ENCODE peak calls at places on chromosome 5, in ten cellular contexts. C is left ventricle myocardium inferior; T is mucosa of descending colon; X is heart left ventricle; Z is MG63; K is MM.1S; J is SJSA1; G is heart right ventricle; Y is CD8-positive, alpha-beta T cell; E is breast epithelium. U is an unnamed sample.

GRCh38 chr5:137622850-137623249 is 113.0 kb downstream of the KLHL3 start:
- DNase-seq in C (peak; percentile 80), T (no peak), X (peak; percentile 83), Z (peak; percentile 45), K (no peak), J (no peak), G (peak; percentile 70), Y (no peak), E (peak; percentile 72), U (no peak)

GRCh38 chr5:95113489-95113888 is 171.4 kb downstream of the MCTP1 start:
- DNase-seq in C (no peak), T (no peak), X (no peak), Z (no peak), K (no peak), J (peak; percentile 87), G (no peak), Y (no peak), E (no peak), U (no peak)

GRCh38 chr5:86579502-86579901 is 38.2 kb upstream of the COX7C start:
- DNase-seq in C (no peak), T (no peak), X (no peak), Z (no peak), K (no peak), J (no peak), G (no peak), Y (no peak), E (no peak), U (no peak)

GRCh38 chr5:129096382-129096991 is 1.9 kb downstream of the ISOC1 start:
- DNase-seq in C (no peak), T (no peak), X (no peak), Z (no peak), K (no peak), J (no peak), G (no peak), Y (no peak), E (no peak), U (no peak)

GRCh38 chr5:151480859-151481258 is 33.5 kb downstream of the SLC36A1 start:
- DNase-seq in C (no peak), T (no peak), X (no peak), Z (peak; percentile 70), K (no peak), J (no peak), G (no peak), Y (no peak), E (no peak), U (no peak)

GRCh38 chr5:87872986-87873385 is 395.7 kb downstream of the TMEM161B start:
- DNase-seq in C (no peak), T (no peak), X (no peak), Z (no peak), K (no peak), J (no peak), G (no peak), Y (no peak), E (no peak), U (no peak)

GRCh38 chr5:180611140-180611850 is 20.0 kb upstream of the SCGB3A1 start:
- DNase-seq in C (no peak), T (no peak), X (no peak), Z (no peak), K (no peak), J (no peak), G (peak; percentile 6), Y (no peak), E (no peak), U (no peak)

GRCh38 chr5:84379749-84380148 is 4.9 kb downstream of the EDIL3 start:
- DNase-seq in C (no peak), T (no peak), X (no peak), Z (no peak), K (no peak), J (peak; percentile 38), G (no peak), Y (no peak), E (no peak), U (no peak)

GRCh38 chr5:74241751-74242140 is 398.8 kb downstream of the ENC1 start:
- DNase-seq in C (no peak), T (no peak), X (no peak), Z (peak; percentile 14), K (peak; percentile 65), J (no peak), G (no peak), Y (no peak), E (no peak), U (no peak)

GRCh38 chr5:143693691-143694252 is 118.2 kb upstream of the HMHB1 start:
- DNase-seq in C (no peak), T (no peak), X (no peak), Z (no peak), K (peak; percentile 41), J (no peak), G (no peak), Y (no peak), E (no peak), U (no peak)

GRCh38 chr5:52787600-52788504 is at the start of the genes ITGA1 and PELO:
- DNase-seq in C (peak; percentile 67), T (peak; percentile 85), X (peak; percentile 78), Z (peak; percentile 76), K (peak; percentile 45), J (peak; percentile 90), G (peak; percentile 72), Y (peak; percentile 54), E (peak; percentile 61), U (peak; percentile 32)

GRCh38 chr5:100609594-100609993 is 74.4 kb downstream of the FAM174A start:
- DNase-seq in C (no peak), T (no peak), X (no peak), Z (no peak), K (no peak), J (no peak), G (no peak), Y (no peak), E (no peak), U (no peak)

GRCh38 chr5:150630459-150631325 is 9.8 kb upstream of the SYNPO start:
- DNase-seq in C (peak; percentile 85), T (no peak), X (peak; percentile 85), Z (no peak), K (no peak), J (no peak), G (peak; percentile 80), Y (no peak), E (peak; percentile 53), U (no peak)

GRCh38 chr5:73709536-73710129 is 83.6 kb downstream of the ARHGEF28 start:
- DNase-seq in C (no peak), T (no peak), X (no peak), Z (peak; percentile 41), K (no peak), J (no peak), G (no peak), Y (no peak), E (no peak), U (no peak)

GRCh38 chr5:62460578-62460983 is 48.0 kb downstream of the IPO11 start:
- DNase-seq in C (no peak), T (no peak), X (no peak), Z (no peak), K (peak; percentile 81), J (peak; percentile 22), G (no peak), Y (no peak), E (no peak), U (no peak)

GRCh38 chr5:78320461-78320860 is 26.0 kb upstream of the AP3B1 start:
- DNase-seq in C (no peak), T (no peak), X (no peak), Z (no peak), K (peak; percentile 25), J (no peak), G (no peak), Y (no peak), E (no peak), U (no peak)

DNA sequence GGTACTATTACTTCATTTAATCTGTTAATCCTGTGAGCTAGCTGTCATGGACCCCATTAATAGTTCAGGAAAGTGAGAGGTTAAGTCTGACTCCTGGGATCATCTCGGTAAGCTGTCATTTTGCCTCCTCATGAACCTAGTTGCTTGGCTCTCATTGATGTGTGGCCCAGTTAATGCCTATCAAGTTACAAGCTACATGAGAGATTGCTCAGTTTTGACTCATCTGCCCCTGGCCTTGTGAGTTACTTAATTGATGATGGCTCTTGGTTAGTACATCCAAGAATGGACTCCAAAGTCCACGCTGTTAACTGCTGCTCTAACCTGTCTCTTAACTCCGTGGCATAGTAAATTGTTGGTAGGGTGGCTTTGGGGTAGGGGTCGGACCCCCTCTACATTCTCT is 23.9 kb downstream of the LARP1 start:
- DNase-seq in C (no peak), T (no peak), X (no peak), Z (peak; percentile 80), K (no peak), J (no peak), G (no peak), Y (no peak), E (no peak), U (no peak)
- H3K9me3 ChIP-seq in C (no peaks in the 10 kb centered on the region), T (no peaks in the 10 kb centered on the region), X (no peaks in the 10 kb centered on the region), Z (no peaks in the 10 kb centered on the region), K (no peaks in the 10 kb centered on the region), J (no peaks in the 10 kb centered on the region), G (no peaks in the 10 kb centered on the region), Y (no peaks in the 10 kb centered on the region), E (no peaks in the 10 kb centered on the region), U (no peaks in the 10 kb centered on the region)

DNA sequence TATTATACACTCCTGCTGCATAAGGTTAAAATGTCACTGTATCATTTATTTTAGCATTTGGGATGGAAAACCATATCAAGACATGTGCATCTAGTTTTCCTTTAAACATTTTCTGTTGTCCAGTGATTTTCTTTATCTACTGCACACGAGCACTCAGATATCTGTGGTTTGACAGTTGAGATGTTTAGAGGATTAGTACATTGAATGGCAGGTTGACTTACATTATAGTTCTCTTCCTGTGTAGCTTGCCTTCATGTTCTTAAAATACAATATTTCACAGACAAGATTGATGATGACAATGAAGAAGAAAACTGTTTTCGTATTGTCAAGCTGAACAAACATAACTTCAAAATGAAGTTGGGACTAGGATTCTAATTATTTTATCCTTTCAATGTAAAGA is 2378.4 kb upstream of the WWC1 start:
- DNase-seq in C (no peak), T (no peak), X (no peak), Z (no peak), K (no peak), J (no peak), G (no peak), Y (no peak), E (no peak), U (no peak)
- H3K9me3 ChIP-seq in C (peaks cover 7% of the 10 kb centered on the region), T (peaks cover 12% of the 10 kb centered on the region), X (peaks cover 4% of the 10 kb centered on the region), Z (peaks cover 5% of the 10 kb centered on the region), K (no peaks in the 10 kb centered on the region), J (peaks cover 5% of the 10 kb centered on the region), G (no peaks in the 10 kb centered on the region), Y (no peaks in the 10 kb centered on the region), E (no peaks in the 10 kb centered on the region), U (no peaks in the 10 kb centered on the region)

GRCh38 chr5:158609729-158610128 is 490.0 kb downstream of the EBF1 start:
- DNase-seq in C (no peak), T (no peak), X (no peak), Z (peak; percentile 75), K (no peak), J (no peak), G (no peak), Y (no peak), E (no peak), U (no peak)
- H3K9me3 ChIP-seq in C (no peaks in the 10 kb centered on the region), T (no peaks in the 10 kb centered on the region), X (no peaks in the 10 kb centered on the region), Z (no peaks in the 10 kb centered on the region), K (no peaks in the 10 kb centered on the region), J (no peaks in the 10 kb centered on the region), G (no peaks in the 10 kb centered on the region), Y (no peaks in the 10 kb centered on the region), E (no peaks in the 10 kb centered on the region), U (no peaks in the 10 kb centered on the region)

DNA sequence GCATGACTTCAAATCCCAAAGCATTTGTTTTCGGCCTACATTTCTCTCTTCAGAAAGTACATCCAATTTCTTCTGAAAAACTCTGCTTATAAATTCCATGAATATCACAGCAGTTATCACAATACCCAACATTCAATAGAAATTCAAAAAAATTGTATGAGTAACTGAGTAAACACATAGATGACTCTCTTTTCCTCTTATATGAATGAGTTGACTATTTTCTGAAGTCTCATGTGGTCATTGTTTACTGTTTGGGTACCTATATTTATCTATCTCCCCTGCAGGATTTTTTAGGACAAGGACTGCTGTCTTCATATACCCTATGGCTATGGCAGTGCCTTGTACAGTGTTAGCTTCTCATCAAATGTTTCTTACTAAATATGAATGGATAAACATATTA is 157.1 kb downstream of the HTR1A start:
- DNase-seq in C (no peak), T (no peak), X (no peak), Z (no peak), K (no peak), J (no peak), G (no peak), Y (no peak), E (no peak), U (no peak)
- H3K9me3 ChIP-seq in C (no peaks in the 10 kb centered on the region), T (no peaks in the 10 kb centered on the region), X (no peaks in the 10 kb centered on the region), Z (no peaks in the 10 kb centered on the region), K (no peaks in the 10 kb centered on the region), J (no peaks in the 10 kb centered on the region), G (no peaks in the 10 kb centered on the region), Y (no peaks in the 10 kb centered on the region), E (no peaks in the 10 kb centered on the region), U (no peaks in the 10 kb centered on the region)

U was measured in T-helper 17 cell.